ENCODE peak calls at places on chromosomes 12 and 14, in six cellular contexts. One of them, this sample, is unnamed.

GRCh38 chr14:35044939-35045797 is 904 bp upstream of the FAM177A1 start:
- DNase-seq in MV-4-11: peak; percentile 32
- DNase-seq in mucosa of descending colon: no peak
- DNase-seq in fibroblast of the aortic adventitia: peak; percentile 71
- DNase-seq in activated T-cell treated with anti-CD3 and anti-CD28 coated beads, Interleukin-2, amount 50 U/mL, for 72 hours: no peak
- DNase-seq in naive thymus-derived CD8-positive, alpha-beta T cell: no peak
- DNase-seq in this sample: peak; percentile 31

GRCh38 chr12:112822056-112822455 is 30.5 kb downstream of the RPH3A start:
- DNase-seq in MV-4-11: no peak
- DNase-seq in fibroblast of the aortic adventitia: no peak
- DNase-seq in naive thymus-derived CD8-positive, alpha-beta T cell: no peak
- DNase-seq in activated T-cell treated with anti-CD3 and anti-CD28 coated beads, Interleukin-2, amount 50 U/mL, for 72 hours: no peak
- DNase-seq in mucosa of descending colon: no peak
- DNase-seq in this sample: no peak

GRCh38 chr14:22821193-22822016 is 6.2 kb upstream of the SLC7A7 start:
- DNase-seq in naive thymus-derived CD8-positive, alpha-beta T cell: no peak
- DNase-seq in fibroblast of the aortic adventitia: no peak
- DNase-seq in activated T-cell treated with anti-CD3 and anti-CD28 coated beads, Interleukin-2, amount 50 U/mL, for 72 hours: no peak
- DNase-seq in mucosa of descending colon: peak; percentile 60
- DNase-seq in MV-4-11: no peak
- DNase-seq in this sample: no peak

GRCh38 chr12:1481919-1482318 is 112.5 kb downstream of the FBXL14 start:
- DNase-seq in naive thymus-derived CD8-positive, alpha-beta T cell: no peak
- DNase-seq in fibroblast of the aortic adventitia: no peak
- DNase-seq in MV-4-11: no peak
- DNase-seq in activated T-cell treated with anti-CD3 and anti-CD28 coated beads, Interleukin-2, amount 50 U/mL, for 72 hours: no peak
- DNase-seq in mucosa of descending colon: no peak
- DNase-seq in this sample: no peak

GRCh38 chr12:103858953-103859601 is 18.0 kb upstream of the NT5DC3 start:
- DNase-seq in activated T-cell treated with anti-CD3 and anti-CD28 coated beads, Interleukin-2, amount 50 U/mL, for 72 hours: no peak
- DNase-seq in fibroblast of the aortic adventitia: peak; percentile 93
- DNase-seq in mucosa of descending colon: peak; percentile 86
- DNase-seq in naive thymus-derived CD8-positive, alpha-beta T cell: no peak
- DNase-seq in MV-4-11: no peak
- DNase-seq in this sample: peak; percentile 58

GRCh38 chr14:52117433-52117832 is 48.6 kb upstream of the NID2 start:
- DNase-seq in mucosa of descending colon: no peak
- DNase-seq in activated T-cell treated with anti-CD3 and anti-CD28 coated beads, Interleukin-2, amount 50 U/mL, for 72 hours: no peak
- DNase-seq in naive thymus-derived CD8-positive, alpha-beta T cell: no peak
- DNase-seq in MV-4-11: no peak
- DNase-seq in fibroblast of the aortic adventitia: no peak
- DNase-seq in this sample: no peak

GRCh38 chr12:6829532-6830220 is 1.5 kb downstream of the P3H3 start:
- DNase-seq in activated T-cell treated with anti-CD3 and anti-CD28 coated beads, Interleukin-2, amount 50 U/mL, for 72 hours: no peak
- DNase-seq in MV-4-11: no peak
- DNase-seq in mucosa of descending colon: peak; percentile 49
- DNase-seq in naive thymus-derived CD8-positive, alpha-beta T cell: no peak
- DNase-seq in fibroblast of the aortic adventitia: no peak
- DNase-seq in this sample: no peak

GRCh38 chr12:124567035-124567672 is at the start of gene NCOR2:
- DNase-seq in activated T-cell treated with anti-CD3 and anti-CD28 coated beads, Interleukin-2, amount 50 U/mL, for 72 hours: peak; percentile 56
- DNase-seq in MV-4-11: no peak
- DNase-seq in fibroblast of the aortic adventitia: no peak
- DNase-seq in mucosa of descending colon: peak; percentile 71
- DNase-seq in naive thymus-derived CD8-positive, alpha-beta T cell: no peak
- DNase-seq in this sample: peak; percentile 51

GRCh38 chr12:11615481-11615880 is 34.0 kb upstream of the ETV6 start:
- DNase-seq in mucosa of descending colon: no peak
- DNase-seq in activated T-cell treated with anti-CD3 and anti-CD28 coated beads, Interleukin-2, amount 50 U/mL, for 72 hours: no peak
- DNase-seq in naive thymus-derived CD8-positive, alpha-beta T cell: no peak
- DNase-seq in MV-4-11: no peak
- DNase-seq in fibroblast of the aortic adventitia: no peak
- DNase-seq in this sample: no peak